ENCODE peak calls at places on chromosome 11, in ten cellular contexts. Y is ovary; K is nephron progenitor cell; C is Calu3; J is pancreas; V is CD4-positive, alpha-beta T cell; E is astrocyte of the spinal cord; Z is bronchial epithelial cell; D is uterus; W is fibroblast of villous mesenchyme. I is an unnamed sample.

GRCh38 chr11:27296406-27296994 is 66.5 kb downstream of the CCDC34 start:
- DNase-seq in Y (no peak), K (no peak), C (peak; percentile 12), J (no peak), V (no peak), E (peak; percentile 75), Z (peak; percentile 69), D (no peak), W (peak; percentile 76), I (peak; percentile 52)

GRCh38 chr11:36308577-36308976 is 12.5 kb downstream of the PRR5L start:
- DNase-seq in Y (no peak), K (no peak), C (no peak), J (no peak), V (no peak), E (no peak), Z (peak; percentile 28), D (no peak), W (no peak), I (no peak)

GRCh38 chr11:68016904-68017817 is 7.0 kb downstream of the ALDH3B1 start:
- DNase-seq in Y (no peak), K (no peak), C (peak; percentile 51), J (peak; percentile 69), V (no peak), E (no peak), Z (no peak), D (no peak), W (no peak), I (no peak)

GRCh38 chr11:108703916-108704315 is 39.0 kb downstream of the DDX10 start:
- DNase-seq in Y (no peak), K (no peak), C (no peak), J (no peak), V (no peak), E (no peak), Z (peak; percentile 70), D (no peak), W (no peak), I (no peak)

GRCh38 chr11:76616676-76617552 is 53.6 kb downstream of the LRRC32 start:
- DNase-seq in Y (no peak), K (no peak), C (no peak), J (no peak), V (no peak), E (no peak), Z (no peak), D (no peak), W (no peak), I (no peak)

GRCh38 chr11:71239581-71239980 is 12.8 kb downstream of the SHANK2 start:
- DNase-seq in Y (no peak), K (no peak), C (no peak), J (no peak), V (no peak), E (no peak), Z (no peak), D (no peak), W (no peak), I (no peak)

GRCh38 chr11:1453611-1454386 is 32.8 kb downstream of the MOB2 start:
- DNase-seq in Y (no peak), K (peak; percentile 50), C (peak; percentile 44), J (peak; percentile 78), V (no peak), E (no peak), Z (peak; percentile 45), D (no peak), W (no peak), I (peak; percentile 87)

GRCh38 chr11:108562746-108563581 is 30.6 kb downstream of the EXPH5 start:
- DNase-seq in Y (no peak), K (no peak), C (no peak), J (no peak), V (no peak), E (no peak), Z (peak; percentile 34), D (no peak), W (peak; percentile 41), I (no peak)

GRCh38 chr11:112128483-112129121 is 35.3 kb downstream of the IL18 start:
- DNase-seq in Y (no peak), K (no peak), C (peak; percentile 36), J (no peak), V (no peak), E (peak; percentile 75), Z (peak; percentile 75), D (peak; percentile 27), W (peak; percentile 84), I (no peak)

GRCh38 chr11:70610561-70610960 is 212.2 kb downstream of the CTTN start:
- DNase-seq in Y (no peak), K (no peak), C (no peak), J (peak; percentile 62), V (no peak), E (peak; percentile 38), Z (no peak), D (no peak), W (no peak), I (no peak)

GRCh38 chr11:62020661-62021060 is 53.2 kb upstream of the FTH1 start:
- DNase-seq in Y (no peak), K (no peak), C (no peak), J (no peak), V (no peak), E (no peak), Z (peak; percentile 8), D (no peak), W (no peak), I (no peak)

GRCh38 chr11:8068605-8069221 is 12.3 kb upstream of the TUB start:
- DNase-seq in Y (peak; percentile 55), K (no peak), C (no peak), J (no peak), V (no peak), E (peak; percentile 85), Z (no peak), D (peak; percentile 71), W (peak; percentile 93), I (no peak)

GRCh38 chr11:125224391-125225015 is 60.0 kb downstream of the PKNOX2 start:
- DNase-seq in Y (peak; percentile 71), K (no peak), C (no peak), J (no peak), V (no peak), E (peak; percentile 19), Z (no peak), D (peak; percentile 57), W (peak; percentile 51), I (no peak)
- TF ChIP-seq CTCF in Y (no peak), K (peak; percentile 17), C (no peak), J (no peak), V (no peak), E (peak; percentile 30), Z (no peak), D (peak; percentile 21), W (peak; percentile 42), I (no peak)

GRCh38 chr11:65067446-65067845 is 9.1 kb upstream of the NAALADL1 start:
- DNase-seq in Y (no peak), K (no peak), C (no peak), J (no peak), V (no peak), E (no peak), Z (no peak), D (no peak), W (no peak), I (peak; percentile 76)
- TF ChIP-seq CTCF in Y (no peak), K (no peak), C (no peak), J (no peak), V (no peak), E (no peak), Z (no peak), D (no peak), W (no peak), I (no peak)

DNA sequence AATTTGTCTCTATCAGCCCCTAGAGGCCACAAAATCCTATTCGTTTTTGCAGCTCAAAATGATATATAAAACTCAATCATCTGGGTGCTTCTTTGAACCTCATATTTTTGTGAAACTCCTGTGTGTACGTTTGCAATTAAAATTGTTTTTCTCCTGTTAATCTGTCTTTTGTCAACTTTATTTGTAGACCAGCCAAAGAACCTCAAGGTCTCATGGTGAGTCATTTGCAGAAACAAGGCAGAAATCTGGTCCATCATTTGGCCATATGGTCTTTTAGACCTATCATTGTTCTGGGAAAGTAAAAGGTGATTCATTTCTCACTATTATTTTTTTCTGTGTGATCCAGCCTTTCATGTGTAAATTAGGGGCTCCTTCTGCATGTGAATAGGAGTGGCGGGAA is 399.2 kb upstream of the DDI1 start:
- DNase-seq in Y (no peak), K (no peak), C (no peak), J (no peak), V (no peak), E (peak; percentile 37), Z (peak; percentile 45), D (no peak), W (peak; percentile 55), I (no peak)
- TF ChIP-seq CTCF in Y (no peak), K (no peak), C (no peak), J (no peak), V (no peak), E (no peak), Z (no peak), D (no peak), W (peak; percentile 3), I (no peak)

GRCh38 chr11:117198613-117199012 is 557 bp upstream of the TAGLN start:
- DNase-seq in Y (no peak), K (no peak), C (no peak), J (no peak), V (no peak), E (no peak), Z (no peak), D (no peak), W (no peak), I (no peak)

GRCh38 chr11:117195761-117196160 is 3.4 kb upstream of the TAGLN start:
- DNase-seq in Y (no peak), K (no peak), C (no peak), J (no peak), V (no peak), E (no peak), Z (no peak), D (peak; percentile 22), W (no peak), I (no peak)

GRCh38 chr11:117197006-117197405 is 2.2 kb upstream of the TAGLN start:
- DNase-seq in Y (no peak), K (no peak), C (no peak), J (no peak), V (no peak), E (no peak), Z (no peak), D (peak; percentile 22), W (no peak), I (no peak)

GRCh38 chr11:117199061-117199915 is at the start of gene TAGLN:
- DNase-seq in Y (peak; percentile 87), K (peak; percentile 60), C (peak; percentile 49), J (peak; percentile 67), V (no peak), E (peak; percentile 97), Z (peak; percentile 74), D (peak; percentile 97), W (peak; percentile 93), I (peak; percentile 31)

DNA sequence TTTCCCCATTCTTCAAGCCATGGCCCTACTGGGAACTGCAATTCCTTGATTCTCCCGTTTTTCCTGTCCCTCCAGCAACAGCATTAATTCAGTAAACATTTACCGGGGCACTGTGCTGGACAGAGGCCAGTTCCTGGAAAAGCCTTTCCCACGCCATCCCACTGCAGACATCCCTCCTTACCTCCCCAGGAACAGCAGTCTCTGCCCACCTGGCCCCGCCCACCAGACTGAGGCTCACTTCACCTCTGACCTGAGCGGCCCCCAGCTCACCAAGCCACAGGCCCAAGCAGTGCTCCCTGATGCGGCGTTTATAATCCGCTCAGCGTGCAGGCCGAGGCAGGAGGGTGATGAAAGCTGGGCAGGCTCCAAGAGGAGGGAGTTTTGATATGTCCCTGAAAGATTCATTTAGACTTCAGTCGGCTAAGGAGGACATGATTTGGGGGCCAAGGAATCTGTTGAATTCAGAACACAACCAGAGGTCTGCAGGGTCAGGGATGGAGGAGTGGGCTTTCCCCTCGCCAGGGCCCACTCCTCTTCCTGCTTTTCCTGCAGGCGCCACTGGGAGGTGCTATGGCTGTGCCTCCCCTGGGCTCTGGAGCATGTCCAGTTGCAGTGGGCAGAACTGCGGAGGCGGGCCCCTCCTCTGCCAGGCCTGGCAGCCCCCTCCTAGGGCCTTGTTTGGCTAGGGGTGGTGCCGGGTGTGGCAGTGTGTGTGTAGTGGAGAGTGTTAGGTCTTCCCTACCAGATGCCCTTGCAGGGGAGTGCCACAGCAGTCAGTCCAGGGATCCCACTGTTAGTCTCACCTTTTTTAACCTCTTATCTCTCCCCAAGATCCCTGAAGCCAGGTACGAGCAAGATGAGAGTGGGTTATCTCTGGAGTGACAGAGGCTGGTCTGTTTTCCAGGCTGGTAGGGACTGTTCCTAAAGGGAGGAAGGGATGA is 1.4 kb upstream of the TAGLN start:
- DNase-seq in Y (peak; percentile 60), K (peak; percentile 65), C (peak; percentile 14), J (no peak), V (no peak), E (no peak), Z (peak; percentile 12), D (peak; percentile 86), W (no peak), I (no peak)
- TF ChIP-seq CTCF in Y (no peak), K (peak; percentile 59), C (no peak), J (no peak), V (no peak), E (peak; percentile 63), Z (peak; percentile 66), D (peak; percentile 71), W (peak; percentile 73), I (no peak)

I was measured in GM13976.